ENCODE peak calls at places on chromosomes 16 and 17, in eight cellular contexts. B, Q, N, Z, X, W, C and U are unnamed samples.

GRCh38 chr16:4354512-4355409 is 3.6 kb upstream of the PAM16 start:
- DNase-seq in Q (no peak), W (no peak), C (no peak), X (no peak), Z (no peak), N (no peak), B (no peak), U (no peak)

GRCh38 chr17:40086150-40087044 is 14.0 kb downstream of the NR1D1 start:
- DNase-seq in C (no peak), Z (no peak), B (peak; percentile 53), Q (no peak), W (no peak), X (peak; percentile 78), N (peak; percentile 43), U (peak; percentile 83)

GRCh38 chr16:67326472-67327309 is at the start of the genes KCTD19 and LRRC36:
- DNase-seq in C (no peak), N (peak; percentile 67), B (peak; percentile 35), X (peak; percentile 90), Z (peak; percentile 77), Q (no peak), W (peak; percentile 21), U (peak; percentile 82)

GRCh38 chr17:17435323-17435722 is 41.5 kb upstream of the MED9 start:
- DNase-seq in W (no peak), Z (no peak), C (no peak), N (no peak), B (no peak), Q (peak; percentile 99), X (no peak), U (no peak)

GRCh38 chr16:733382-734207 is 6.7 kb downstream of the HAGHL start:
- DNase-seq in N (no peak), Q (no peak), C (peak; percentile 22), Z (no peak), X (peak; percentile 49), W (no peak), B (no peak), U (peak; percentile 64)

GRCh38 chr17:16328997-16329396 is 24.3 kb downstream of the CENPV start:
- DNase-seq in Z (peak; percentile 28), N (peak; percentile 41), C (no peak), B (no peak), W (no peak), X (no peak), Q (no peak), U (no peak)

GRCh38 chr16:50384500-50385122 is 15.8 kb upstream of the BRD7 start:
- DNase-seq in N (no peak), C (no peak), B (no peak), Q (no peak), W (no peak), X (no peak), Z (no peak), U (no peak)

GRCh38 chr17:17080181-17080631 is 37.9 kb downstream of the MPRIP start:
- DNase-seq in N (no peak), X (no peak), B (no peak), C (no peak), Z (no peak), Q (no peak), W (no peak), U (no peak)

GRCh38 chr16:59470556-59470955 is 736.4 kb upstream of the GOT2 start:
- DNase-seq in Q (no peak), N (no peak), B (no peak), W (no peak), X (no peak), Z (no peak), C (no peak), U (no peak)

GRCh38 chr17:80147035-80147939 is at the start of gene EIF4A3:
- DNase-seq in Q (peak; percentile 99), X (peak; percentile 99), C (peak; percentile 91), N (peak; percentile 99), B (peak; percentile 93), Z (peak; percentile 100), W (peak; percentile 98), U (peak; percentile 100)

GRCh38 chr17:46106966-46107644 is 86.1 kb downstream of the KANSL1 start:
- DNase-seq in N (peak; percentile 10), W (no peak), X (peak; percentile 65), B (no peak), C (no peak), Q (no peak), Z (no peak), U (no peak)

GRCh38 chr17:76003915-76004314 is 3.3 kb downstream of the CDK3 start:
- DNase-seq in Q (no peak), C (no peak), Z (no peak), W (no peak), N (no peak), X (no peak), B (no peak), U (no peak)

GRCh38 chr17:78010759-78011158 is 52.3 kb downstream of the TNRC6C start:
- DNase-seq in Q (no peak), W (no peak), X (no peak), Z (no peak), C (no peak), B (no peak), N (no peak), U (no peak)

GRCh38 chr16:57544129-57544653 is 1.7 kb downstream of the ADGRG5 start:
- DNase-seq in Q (no peak), B (no peak), C (no peak), W (no peak), X (no peak), N (no peak), Z (peak; percentile 20), U (no peak)

GRCh38 chr17:17568772-17569195 is 22.7 kb downstream of the PEMT start:
- DNase-seq in B (peak; percentile 21), X (peak; percentile 81), Q (peak; percentile 36), Z (peak; percentile 90), N (peak; percentile 46), C (peak; percentile 49), W (peak; percentile 67), U (peak; percentile 86)

GRCh38 chr17:72122002-72122310 is 1.1 kb downstream of the SOX9 start:
- DNase-seq in X (no peak), N (peak; percentile 48), B (no peak), C (no peak), Z (no peak), W (no peak), Q (peak; percentile 58), U (no peak)

GRCh38 chr17:34269969-34270368 is at the start of gene CCL7:
- DNase-seq in B (no peak), X (no peak), N (no peak), C (no peak), Z (no peak), W (no peak), Q (peak; percentile 36), U (no peak)

GRCh38 chr16:4272114-4272954 is 489 bp downstream of the TFAP4 start:
- DNase-seq in B (no peak), N (peak; percentile 76), W (no peak), X (peak; percentile 86), Z (peak; percentile 69), Q (no peak), C (no peak), U (no peak)

GRCh38 chr16:88298166-88298881 is 84.4 kb upstream of the ZNF469 start:
- DNase-seq in C (no peak), Z (no peak), Q (peak; percentile 60), B (no peak), N (no peak), W (no peak), X (no peak), U (no peak)

GRCh38 chr16:25045696-25046381 is 30.7 kb upstream of the ARHGAP17 start:
- DNase-seq in X (no peak), N (no peak), Q (peak; percentile 90), B (no peak), W (no peak), Z (no peak), C (no peak), U (no peak)

GRCh38 chr17:62801553-62801952 is 6.6 kb downstream of the MARCHF10 start:
- DNase-seq in C (no peak), B (no peak), Q (peak; percentile 36), N (no peak), Z (no peak), X (no peak), W (no peak), U (no peak)

GRCh38 chr17:83018658-83019193 is 60.7 kb upstream of the METRNL start:
- DNase-seq in N (no peak), Z (no peak), Q (no peak), B (no peak), C (no peak), W (no peak), X (no peak), U (no peak)

GRCh38 chr16:22220714-22221113 is 14.6 kb downstream of the EEF2K start:
- DNase-seq in Z (no peak), C (no peak), X (no peak), N (no peak), Q (no peak), W (no peak), B (no peak), U (no peak)

DNA sequence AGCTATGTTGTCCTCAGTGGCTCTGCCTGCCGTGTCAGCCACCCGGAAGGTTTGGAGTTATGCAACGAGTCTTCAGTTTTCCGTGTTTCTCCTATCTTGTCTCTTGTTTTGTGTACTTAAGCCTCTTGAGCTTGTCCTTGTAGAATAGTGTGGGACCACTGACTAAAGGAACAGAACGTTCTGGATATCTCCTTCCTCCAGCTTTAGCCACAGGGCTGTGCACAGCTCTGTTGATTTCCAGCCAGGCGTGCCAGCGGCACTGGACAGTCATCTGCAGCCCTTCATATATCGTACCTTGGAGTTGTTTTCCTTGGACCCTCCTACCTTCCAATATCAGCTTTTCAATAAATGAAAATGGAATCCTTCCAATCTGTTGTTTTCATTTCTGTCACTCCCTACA is 39.8 kb downstream of the TMEM11 start:
- DNase-seq in N (no peak), B (no peak), Z (no peak), Q (no peak), X (no peak), C (no peak), W (no peak), U (no peak)
- H3K27ac ChIP-seq in N (no peak overlapping the region), B (no peak overlapping the region), Z (no peak overlapping the region), Q (no peak overlapping the region), X (peak overlapping the region; percentile 73), C (no peak overlapping the region), W (peak overlapping the region; percentile 23), U (no peak overlapping the region)

GRCh38 chr16:83205896-83206295 is 579.1 kb downstream of the CDH13 start:
- DNase-seq in B (no peak), Z (no peak), Q (no peak), C (no peak), N (no peak), X (no peak), W (no peak), U (no peak)

GRCh38 chr16:83199012-83199411 is 572.2 kb downstream of the CDH13 start:
- DNase-seq in Q (no peak), X (no peak), B (no peak), N (no peak), Z (no peak), C (no peak), W (no peak), U (no peak)

GRCh38 chr16:83200005-83200779 is 573.4 kb downstream of the CDH13 start:
- DNase-seq in C (no peak), Q (peak; percentile 22), W (no peak), Z (no peak), B (no peak), X (peak; percentile 28), N (no peak), U (peak; percentile 26)
- TF ChIP-seq CTCF in C (no peak), Q (no peak), W (peak; percentile 20), Z (no peak), B (no peak), X (peak; percentile 14), N (peak; percentile 29), U (peak; percentile 69)

GRCh38 chr17:73175962-73176565 is 11.3 kb downstream of the SSTR2 start:
- DNase-seq in C (no peak), Q (no peak), W (no peak), B (no peak), X (no peak), N (no peak), Z (no peak), U (no peak)
- H3K36me3 ChIP-seq in C (no peaks in the 10 kb centered on the region), Q (no peaks in the 10 kb centered on the region), W (no peaks in the 10 kb centered on the region), B (no peaks in the 10 kb centered on the region), X (no peaks in the 10 kb centered on the region), N (no peaks in the 10 kb centered on the region), Z (no peaks in the 10 kb centered on the region), U (peaks cover 21% of the 10 kb centered on the region)

GRCh38 chr17:64009571-64010402 is 10.6 kb downstream of the ICAM2 start:
- DNase-seq in N (no peak), C (peak; percentile 84), Q (peak; percentile 34), Z (peak; percentile 15), B (no peak), W (no peak), X (no peak), U (no peak)
- H3K27ac ChIP-seq in N (no peak overlapping the region), C (peak overlapping the region; percentile 62), Q (no peak overlapping the region), Z (no peak overlapping the region), B (no peak overlapping the region), W (peak overlapping the region; percentile 13), X (no peak overlapping the region), U (no peak overlapping the region)